ENCODE peak calls at places on chromosomes 6 and 20, in five cellular contexts. I is left lung, M is thoracic aorta, F is heart left ventricle, S is heart right ventricle. V is an unnamed sample. For H3K4me1, the result is how much of the 10 kb centered on the place peaks cover.

GRCh38 chr20:46828471-46828870 is 66.2 kb upstream of the EYA2 start:
- DNase-seq in I (no peak), M (no peak), F (no peak), S (no peak), V (no peak)

GRCh38 chr6:46819561-46819960 is 26.4 kb downstream of the MEP1A start:
- DNase-seq in I (no peak), M (no peak), F (no peak), S (no peak), V (no peak)

GRCh38 chr20:48404598-48404997 is 423.2 kb downstream of the PREX1 start:
- DNase-seq in I (no peak), M (no peak), F (no peak), S (no peak), V (no peak)

GRCh38 chr20:1345030-1345755 is 16.3 kb upstream of the SDCBP2 start:
- DNase-seq in I (no peak), M (no peak), F (peak), S (no peak), V (no peak)

GRCh38 chr6:160256445-160256844 is 2.2 kb downstream of the SLC22A2 start:
- DNase-seq in I (no peak), M (no peak), F (no peak), S (no peak), V (no peak)

GRCh38 chr20:46705378-46705729 is 4.1 kb upstream of the SLC2A10 start:
- DNase-seq in I (no peak), M (no peak), F (no peak), S (no peak), V (no peak)

GRCh38 chr6:99933129-99933528 is 60.9 kb downstream of the MCHR2 start:
- DNase-seq in I (no peak), M (no peak), F (no peak), S (no peak), V (no peak)

GRCh38 chr6:142871910-142872331 is 73.1 kb downstream of the HIVEP2 start:
- DNase-seq in I (no peak), M (no peak), F (peak), S (peak), V (peak)

GRCh38 chr20:51633430-51633829 is 90.9 kb upstream of the NFATC2 start:
- DNase-seq in I (no peak), M (no peak), F (no peak), S (no peak), V (no peak)

GRCh38 chr6:148324297-148325007 is 18.2 kb upstream of the SASH1 start:
- DNase-seq in I (no peak), M (no peak), F (no peak), S (no peak), V (no peak)

GRCh38 chr6:797479-798077 is 104.6 kb upstream of the EXOC2 start:
- DNase-seq in I (no peak), M (no peak), F (peak), S (peak), V (no peak)

GRCh38 chr20:10075606-10076005 is 40.8 kb downstream of the ANKEF1 start:
- DNase-seq in I (no peak), M (no peak), F (no peak), S (no peak), V (no peak)

GRCh38 chr20:10074513-10074912 is 39.7 kb downstream of the ANKEF1 start:
- DNase-seq in I (no peak), M (peak), F (no peak), S (no peak), V (no peak)

GRCh38 chr20:10077886-10078285 is 43.1 kb downstream of the ANKEF1 start:
- DNase-seq in I (no peak), M (no peak), F (no peak), S (no peak), V (no peak)

GRCh38 chr20:10077081-10077471 is 42.3 kb downstream of the ANKEF1 start:
- DNase-seq in I (no peak), M (no peak), F (no peak), S (no peak), V (no peak)

GRCh38 chr20:10076126-10077080 is 41.6 kb downstream of the ANKEF1 start:
- DNase-seq in I (no peak), M (no peak), F (no peak), S (no peak), V (no peak)
- H3K4me1 ChIP-seq in I (under half), M (under half), F (under half), S (under half), V (under half)

DNA sequence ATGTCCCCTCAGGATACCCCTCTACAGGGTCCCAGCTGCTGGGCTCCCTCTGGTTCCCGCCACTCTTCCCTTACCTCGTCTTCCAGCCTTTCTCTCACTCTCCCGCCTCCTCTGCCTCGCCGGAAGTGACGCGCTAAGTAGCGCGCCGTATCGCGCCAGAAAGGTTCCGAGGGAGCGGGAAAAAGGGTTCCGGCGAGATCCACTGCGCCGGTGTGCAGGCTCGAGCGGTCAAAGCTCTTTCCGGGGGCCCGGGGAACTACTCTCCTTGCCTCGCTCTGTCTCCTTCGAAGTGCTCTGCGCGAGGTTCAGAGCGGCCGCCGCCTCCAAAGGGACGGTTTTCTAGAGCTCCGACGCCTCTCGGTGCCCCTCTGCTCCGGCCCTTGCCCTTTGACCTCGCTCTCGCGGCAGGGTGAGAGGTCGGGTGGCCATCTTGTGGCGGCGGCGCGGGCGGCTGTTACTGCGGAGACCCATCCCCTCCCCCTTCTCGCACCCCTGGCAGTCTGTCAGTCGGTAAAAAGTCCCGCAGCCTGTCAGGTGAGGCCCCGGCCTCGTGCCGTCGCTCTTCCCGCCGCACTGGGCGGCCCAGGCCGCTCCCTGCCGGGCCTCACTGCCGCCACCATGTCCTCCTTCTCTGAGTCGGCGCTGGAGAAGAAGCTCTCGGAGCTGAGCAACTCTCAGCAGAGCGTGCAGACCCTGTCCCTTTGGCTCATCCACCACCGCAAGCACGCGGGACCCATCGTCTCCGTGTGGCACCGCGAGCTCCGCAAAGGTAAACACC is at the start of the genes RPRD1B and TTI1:
- DNase-seq in I (peak), M (peak), F (peak), S (peak), V (peak)
- TF ChIP-seq CTCF in I (no peak), M (no peak), F (no peak), S (peak), V (no peak)

GRCh38 chr6:154138806-154139205 is 99.8 kb downstream of the OPRM1 start:
- DNase-seq in I (no peak), M (no peak), F (no peak), S (no peak), V (no peak)

GRCh38 chr6:154139894-154140293 is 100.9 kb downstream of the OPRM1 start:
- DNase-seq in I (no peak), M (no peak), F (no peak), S (no peak), V (no peak)

DNA sequence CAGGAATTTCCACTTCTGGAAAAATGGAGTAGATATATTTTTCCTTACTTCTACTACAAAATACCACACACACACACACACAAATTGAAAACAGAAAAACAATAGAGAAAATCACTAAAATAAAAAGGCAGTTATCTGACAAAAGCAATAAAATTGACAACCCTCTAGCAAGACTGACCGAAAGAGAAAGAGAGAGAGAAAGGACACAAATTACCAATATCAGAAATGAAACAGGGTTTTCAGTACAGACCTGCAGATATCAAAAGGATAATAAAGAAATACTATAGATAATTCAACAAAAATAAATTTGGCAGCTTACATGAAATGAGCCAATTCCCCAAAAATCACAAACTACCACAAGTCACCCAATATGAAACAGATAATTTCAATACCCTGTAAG is 104.7 kb downstream of the OPRM1 start:
- DNase-seq in I (no peak), M (no peak), F (no peak), S (no peak), V (no peak)
- H3K4me1 ChIP-seq in I (under half), M (under half), F (under half), S (under half), V (under half)

DNA sequence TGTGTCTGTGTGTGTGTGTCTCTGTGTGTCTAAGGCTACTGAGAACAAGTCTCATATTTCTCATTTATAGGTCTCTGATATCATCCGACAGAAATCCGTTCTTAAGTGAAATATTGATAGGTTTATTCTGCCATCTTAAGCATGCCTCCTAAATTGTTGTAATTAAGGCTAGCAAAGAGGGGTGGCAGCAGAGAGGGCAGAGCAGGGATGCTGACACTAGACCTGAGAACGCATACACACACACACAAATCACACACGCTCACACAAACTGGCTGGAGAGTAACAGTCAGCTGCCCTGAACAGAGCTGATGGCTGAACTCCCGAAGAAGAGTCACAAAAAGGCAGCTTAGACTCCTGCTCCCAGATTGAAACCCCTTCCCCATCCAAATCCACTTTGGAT is 85.0 kb upstream of the LRFN2 start:
- DNase-seq in I (no peak), M (no peak), F (no peak), S (no peak), V (no peak)
- TF ChIP-seq CTCF in I (no peak), M (no peak), F (no peak), S (peak), V (no peak)